ENCODE peak calls at places on chromosomes 3 and 15, in seven cellular contexts. R, K, D, N, W, G and T are unnamed samples.

GRCh38 chr15:69719527-69719926 is 266.9 kb downstream of the RPLP1 start:
- DNase-seq in R (peak), K (no peak), D (no peak), N (peak), W (peak), G (peak), T (peak)

GRCh38 chr3:108088146-108088545 is 2.7 kb downstream of the CD47 start:
- DNase-seq in R (no peak), K (no peak), D (no peak), N (no peak), W (no peak), G (no peak), T (peak)

GRCh38 chr3:119294402-119294888 is 262 bp downstream of the ARHGAP31 start:
- DNase-seq in R (no peak), K (no peak), D (no peak), N (no peak), W (peak), G (peak), T (peak)

GRCh38 chr15:95921404-95921803 is 409.1 kb upstream of the NR2F2 start:
- DNase-seq in R (no peak), K (no peak), D (no peak), N (no peak), W (no peak), G (no peak), T (no peak)

GRCh38 chr3:31370681-31371080 is 162.0 kb upstream of the STT3B start:
- DNase-seq in R (peak), K (no peak), D (no peak), N (peak), W (no peak), G (no peak), T (no peak)

GRCh38 chr15:72249138-72249825 is 18.3 kb upstream of the PKM start:
- DNase-seq in R (no peak), K (no peak), D (no peak), N (no peak), W (no peak), G (no peak), T (no peak)

GRCh38 chr3:159896543-159896942 is 92.1 kb upstream of the IL12A start:
- DNase-seq in R (no peak), K (no peak), D (no peak), N (no peak), W (no peak), G (no peak), T (no peak)

GRCh38 chr15:100762913-100763627 is 116.6 kb upstream of the ALDH1A3 start:
- DNase-seq in R (no peak), K (no peak), D (no peak), N (no peak), W (no peak), G (peak), T (no peak)

GRCh38 chr15:67593561-67593960 is 51.1 kb downstream of the MAP2K5 start:
- DNase-seq in R (no peak), K (no peak), D (no peak), N (no peak), W (no peak), G (no peak), T (no peak)

GRCh38 chr3:99817047-99817436 is 620 bp upstream of the CMSS1 start:
- DNase-seq in R (no peak), K (no peak), D (no peak), N (no peak), W (no peak), G (no peak), T (peak)

GRCh38 chr3:133479895-133480669 is 80.2 kb downstream of the BFSP2 start:
- DNase-seq in R (no peak), K (no peak), D (no peak), N (no peak), W (no peak), G (peak), T (no peak)

GRCh38 chr15:39388118-39388517 is 192.8 kb upstream of the THBS1 start:
- DNase-seq in R (no peak), K (no peak), D (no peak), N (no peak), W (no peak), G (no peak), T (no peak)

GRCh38 chr3:16942955-16943354 is 58.2 kb downstream of the PLCL2 start:
- DNase-seq in R (no peak), K (no peak), D (no peak), N (no peak), W (no peak), G (no peak), T (no peak)

GRCh38 chr3:18445421-18446066 is 20.4 kb upstream of the SATB1 start:
- DNase-seq in R (no peak), K (no peak), D (no peak), N (no peak), W (no peak), G (no peak), T (peak)

GRCh38 chr3:50125541-50126286 is 29.4 kb upstream of the SEMA3F start:
- DNase-seq in R (no peak), K (no peak), D (no peak), N (no peak), W (no peak), G (no peak), T (no peak)

GRCh38 chr3:10695595-10696285 is 120.3 kb upstream of the SLC6A11 start:
- DNase-seq in R (no peak), K (no peak), D (no peak), N (peak), W (no peak), G (no peak), T (no peak)

GRCh38 chr3:10694194-10694593 is 121.8 kb upstream of the SLC6A11 start:
- DNase-seq in R (no peak), K (no peak), D (no peak), N (no peak), W (no peak), G (no peak), T (no peak)

GRCh38 chr3:10697918-10698317 is 118.1 kb upstream of the SLC6A11 start:
- DNase-seq in R (no peak), K (no peak), D (no peak), N (no peak), W (no peak), G (no peak), T (no peak)

GRCh38 chr3:10692039-10692438 is 124.0 kb upstream of the SLC6A11 start:
- DNase-seq in R (no peak), K (no peak), D (no peak), N (no peak), W (no peak), G (no peak), T (no peak)

DNA sequence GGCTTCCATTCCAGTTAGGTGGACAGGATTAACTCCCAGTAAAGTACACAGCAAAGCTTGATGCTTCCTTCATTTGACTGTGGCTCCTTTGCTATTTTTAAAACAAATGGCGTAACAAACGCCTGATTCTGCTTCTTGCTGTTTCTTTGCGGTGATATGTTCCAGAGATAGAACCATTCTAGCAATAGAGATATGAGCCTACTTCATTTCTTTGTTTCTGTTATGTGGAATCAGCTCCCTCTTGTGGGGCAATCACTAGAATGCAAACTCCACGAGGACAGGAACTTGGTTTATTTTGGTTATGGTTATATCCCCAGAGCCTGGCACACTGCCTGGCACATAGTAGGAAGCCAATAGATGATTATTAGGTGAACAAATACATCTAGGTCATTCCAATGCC is 122.6 kb upstream of the SLC6A11 start:
- DNase-seq in R (peak), K (no peak), D (no peak), N (no peak), W (no peak), G (no peak), T (no peak)
- TF ChIP-seq CTCF in R (peak), K (peak), D (no peak), N (no peak), W (no peak), G (no peak), T (no peak)

DNA sequence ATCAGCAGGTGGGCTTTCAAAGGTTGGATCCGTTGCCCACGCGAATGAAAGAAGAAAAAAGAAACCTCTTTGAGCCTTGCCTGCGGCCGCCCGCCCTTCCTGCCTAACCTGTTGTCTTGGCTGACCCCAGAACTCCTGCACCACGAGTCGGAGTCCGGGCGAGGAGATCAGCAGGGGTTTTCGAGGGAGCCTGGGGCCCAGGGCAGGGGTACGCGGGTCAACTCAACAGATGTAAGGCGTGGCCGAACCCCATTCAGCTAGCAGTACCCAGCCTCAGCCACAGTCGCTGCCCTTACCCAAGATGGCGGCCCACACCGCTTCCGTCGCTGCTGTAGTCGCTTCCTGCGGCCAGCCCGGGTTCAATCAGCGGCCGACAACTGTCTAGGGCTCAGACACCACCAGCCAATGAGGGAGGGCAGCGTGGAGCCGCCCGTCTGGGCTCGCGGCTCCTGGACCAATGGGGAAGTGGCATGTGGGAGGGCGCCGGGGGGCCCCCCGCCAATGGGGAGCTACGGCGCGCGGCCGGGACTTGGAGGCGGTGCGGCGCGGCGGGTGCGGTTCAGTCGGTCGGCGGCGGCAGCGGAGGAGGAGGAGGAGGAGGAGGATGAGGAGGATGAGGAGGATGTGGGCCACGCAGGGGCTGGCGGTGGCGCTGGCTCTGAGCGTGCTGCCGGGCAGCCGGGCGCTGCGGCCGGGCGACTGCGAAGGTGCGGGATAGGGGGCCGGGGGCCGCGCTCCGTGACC is at the start of gene MANF:
- DNase-seq in R (peak), K (peak), D (peak), N (peak), W (peak), G (peak), T (peak)
- TF ChIP-seq CTCF in R (no peak), K (no peak), D (no peak), N (no peak), W (no peak), G (no peak), T (no peak)

GRCh38 chr15:99514306-99514705 is 51.5 kb upstream of the MEF2A start:
- DNase-seq in R (no peak), K (no peak), D (no peak), N (peak), W (no peak), G (no peak), T (no peak)

GRCh38 chr15:99509686-99510461 is 55.9 kb upstream of the MEF2A start:
- DNase-seq in R (peak), K (no peak), D (peak), N (no peak), W (no peak), G (no peak), T (no peak)

GRCh38 chr15:99511529-99511864 is 54.3 kb upstream of the MEF2A start:
- DNase-seq in R (peak), K (no peak), D (peak), N (peak), W (no peak), G (no peak), T (no peak)

GRCh38 chr15:99508807-99509311 is 56.9 kb upstream of the MEF2A start:
- DNase-seq in R (no peak), K (no peak), D (no peak), N (no peak), W (no peak), G (no peak), T (no peak)

DNA sequence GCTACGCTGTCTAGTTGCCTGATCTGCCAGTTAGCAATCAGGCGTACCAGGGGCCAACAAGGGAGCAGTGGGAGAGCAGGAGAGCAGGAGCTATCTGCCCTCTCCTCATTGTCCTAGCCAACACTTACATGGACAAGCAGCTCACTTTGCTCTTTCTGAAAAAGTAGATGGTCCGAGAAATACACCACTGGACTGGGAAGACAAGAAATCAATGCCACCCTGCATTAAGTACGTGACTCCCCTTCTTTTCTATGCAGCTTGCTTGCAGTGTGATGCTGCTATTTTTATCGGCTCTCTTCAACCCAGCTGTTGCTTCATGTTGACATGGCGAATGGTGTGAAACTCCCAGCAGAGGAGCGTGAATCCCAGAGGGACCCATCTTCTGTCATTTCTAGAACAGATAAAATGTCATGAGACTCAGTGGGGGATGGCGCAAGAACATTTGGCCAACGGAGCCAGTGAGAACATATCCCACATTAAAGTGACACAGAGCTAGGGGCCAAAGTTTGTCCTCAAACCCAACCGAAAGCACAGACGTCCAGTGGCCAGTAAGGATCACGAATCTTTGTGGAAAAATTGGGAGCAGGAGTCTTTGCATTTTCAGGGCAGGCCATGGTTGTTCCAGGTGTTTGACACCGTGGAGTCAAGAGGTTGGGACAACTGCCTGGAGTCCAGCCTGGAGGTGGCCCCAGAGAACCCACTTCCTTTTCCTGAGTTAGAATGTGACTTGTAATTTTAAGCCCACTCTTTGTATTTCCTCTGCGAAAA is 53.7 kb upstream of the MEF2A start:
- DNase-seq in R (peak), K (no peak), D (peak), N (no peak), W (peak), G (peak), T (no peak)
- TF ChIP-seq CTCF in R (no peak), K (no peak), D (no peak), N (no peak), W (no peak), G (peak), T (no peak)

DNA sequence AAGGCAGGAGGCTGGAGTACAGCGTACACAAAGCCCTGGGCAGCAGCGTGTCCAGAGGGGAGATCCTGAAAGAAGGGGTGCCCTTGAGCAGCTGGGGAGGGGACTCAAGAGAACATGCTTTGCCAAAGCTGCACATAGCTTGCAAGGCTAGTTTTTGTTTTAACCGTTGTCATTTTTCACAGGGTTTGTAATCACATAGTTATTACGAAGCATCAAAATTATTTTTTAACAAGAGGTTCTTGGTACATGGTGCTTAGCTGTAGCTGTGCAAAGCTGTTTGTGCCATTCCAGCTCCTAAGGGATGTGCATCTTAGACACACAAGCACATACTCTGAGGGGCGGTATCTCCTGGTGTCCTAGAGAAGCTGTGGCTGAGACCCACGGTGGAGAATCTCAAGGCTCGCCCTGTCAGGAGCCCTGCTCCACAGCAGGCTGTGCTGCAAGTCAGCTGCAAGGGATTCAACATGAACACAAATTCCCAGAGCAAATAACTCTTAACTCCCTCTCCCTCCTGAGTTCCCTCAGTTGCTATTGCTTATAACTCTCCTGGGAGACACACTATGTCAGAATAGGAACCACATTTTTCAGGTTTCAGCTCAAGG is 461.3 kb upstream of the PPP2R3A start:
- DNase-seq in R (no peak), K (no peak), D (no peak), N (no peak), W (no peak), G (no peak), T (no peak)
- TF ChIP-seq CTCF in R (no peak), K (no peak), D (no peak), N (no peak), W (no peak), G (no peak), T (no peak)